ENCODE peak calls at places on chromosomes 1 and 21, in nine cellular contexts. One of them, this sample, is unnamed.

GRCh38 chr21:35414511-35415139 is 365.5 kb upstream of the RUNX1 start:
- DNase-seq in sigmoid colon: no peak
- DNase-seq in HepG2: no peak
- DNase-seq in stomach: no peak
- DNase-seq in SK-N-SH: no peak
- DNase-seq in K562: no peak
- DNase-seq in suprapubic skin: no peak
- DNase-seq in transverse colon: no peak
- DNase-seq in esophagus muscularis mucosa: no peak
- DNase-seq in this sample: no peak

GRCh38 chr21:27813750-27814149 is 846.9 kb upstream of the ADAMTS5 start:
- DNase-seq in HepG2: no peak
- DNase-seq in esophagus muscularis mucosa: no peak
- DNase-seq in SK-N-SH: no peak
- DNase-seq in sigmoid colon: peak
- DNase-seq in suprapubic skin: no peak
- DNase-seq in transverse colon: peak
- DNase-seq in stomach: no peak
- DNase-seq in K562: no peak
- DNase-seq in this sample: no peak

GRCh38 chr1:64898107-64898861 is 68.1 kb downstream of the JAK1 start:
- DNase-seq in HepG2: peak
- DNase-seq in sigmoid colon: peak
- DNase-seq in stomach: peak
- DNase-seq in K562: peak
- DNase-seq in suprapubic skin: peak
- DNase-seq in esophagus muscularis mucosa: peak
- DNase-seq in transverse colon: peak
- DNase-seq in SK-N-SH: no peak
- DNase-seq in this sample: no peak

GRCh38 chr1:42815938-42816599 is 853 bp upstream of the ERMAP start:
- DNase-seq in SK-N-SH: no peak
- DNase-seq in sigmoid colon: no peak
- DNase-seq in esophagus muscularis mucosa: no peak
- DNase-seq in HepG2: no peak
- DNase-seq in transverse colon: no peak
- DNase-seq in suprapubic skin: no peak
- DNase-seq in K562: no peak
- DNase-seq in stomach: no peak
- DNase-seq in this sample: no peak

GRCh38 chr1:17984510-17985085 is 123.0 kb upstream of the IGSF21 start:
- DNase-seq in K562: peak
- DNase-seq in stomach: peak
- DNase-seq in transverse colon: peak
- DNase-seq in esophagus muscularis mucosa: no peak
- DNase-seq in sigmoid colon: no peak
- DNase-seq in suprapubic skin: no peak
- DNase-seq in SK-N-SH: peak
- DNase-seq in HepG2: peak
- DNase-seq in this sample: no peak

GRCh38 chr1:86231076-86231475 is 74.5 kb upstream of the COL24A1 start:
- DNase-seq in K562: no peak
- DNase-seq in sigmoid colon: no peak
- DNase-seq in suprapubic skin: no peak
- DNase-seq in transverse colon: no peak
- DNase-seq in HepG2: no peak
- DNase-seq in SK-N-SH: no peak
- DNase-seq in esophagus muscularis mucosa: no peak
- DNase-seq in stomach: no peak
- DNase-seq in this sample: no peak

GRCh38 chr1:100730130-100730529 is 10.6 kb downstream of the VCAM1 start:
- DNase-seq in esophagus muscularis mucosa: no peak
- DNase-seq in suprapubic skin: no peak
- DNase-seq in K562: no peak
- DNase-seq in stomach: no peak
- DNase-seq in transverse colon: no peak
- DNase-seq in HepG2: no peak
- DNase-seq in SK-N-SH: no peak
- DNase-seq in sigmoid colon: no peak
- DNase-seq in this sample: no peak

GRCh38 chr1:147083919-147084272 is 88.4 kb downstream of the PRKAB2 start:
- DNase-seq in stomach: no peak
- DNase-seq in esophagus muscularis mucosa: no peak
- DNase-seq in sigmoid colon: no peak
- DNase-seq in SK-N-SH: peak
- DNase-seq in HepG2: no peak
- DNase-seq in transverse colon: no peak
- DNase-seq in suprapubic skin: no peak
- DNase-seq in K562: no peak
- DNase-seq in this sample: no peak

GRCh38 chr1:174769961-174770549 is 229.7 kb upstream of the CACYBP start:
- DNase-seq in HepG2: peak
- DNase-seq in sigmoid colon: no peak
- DNase-seq in SK-N-SH: peak
- DNase-seq in suprapubic skin: no peak
- DNase-seq in transverse colon: no peak
- DNase-seq in esophagus muscularis mucosa: no peak
- DNase-seq in K562: peak
- DNase-seq in stomach: no peak
- DNase-seq in this sample: no peak

GRCh38 chr1:93675931-93676330 is 5.7 kb downstream of the BCAR3 start:
- DNase-seq in suprapubic skin: no peak
- DNase-seq in esophagus muscularis mucosa: no peak
- DNase-seq in transverse colon: no peak
- DNase-seq in stomach: no peak
- DNase-seq in K562: no peak
- DNase-seq in HepG2: no peak
- DNase-seq in sigmoid colon: no peak
- DNase-seq in SK-N-SH: no peak
- DNase-seq in this sample: no peak

GRCh38 chr1:236829085-236829484 is 34.0 kb downstream of the MTR start:
- DNase-seq in stomach: no peak
- DNase-seq in SK-N-SH: no peak
- DNase-seq in sigmoid colon: no peak
- DNase-seq in suprapubic skin: no peak
- DNase-seq in HepG2: no peak
- DNase-seq in K562: no peak
- DNase-seq in esophagus muscularis mucosa: no peak
- DNase-seq in transverse colon: no peak
- DNase-seq in this sample: no peak

GRCh38 chr1:48657413-48657812 is 119.3 kb downstream of the BEND5 start:
- DNase-seq in SK-N-SH: no peak
- DNase-seq in esophagus muscularis mucosa: no peak
- DNase-seq in sigmoid colon: no peak
- DNase-seq in stomach: no peak
- DNase-seq in suprapubic skin: no peak
- DNase-seq in transverse colon: no peak
- DNase-seq in HepG2: no peak
- DNase-seq in K562: no peak
- DNase-seq in this sample: no peak

GRCh38 chr21:37710555-37711293 is 205.5 kb downstream of the KCNJ6 start:
- DNase-seq in HepG2: peak
- DNase-seq in K562: no peak
- DNase-seq in SK-N-SH: peak
- DNase-seq in sigmoid colon: no peak
- DNase-seq in stomach: no peak
- DNase-seq in transverse colon: no peak
- DNase-seq in suprapubic skin: no peak
- DNase-seq in esophagus muscularis mucosa: no peak
- DNase-seq in this sample: peak

GRCh38 chr1:48889088-48889487 is 112.4 kb upstream of the BEND5 start:
- DNase-seq in sigmoid colon: no peak
- DNase-seq in esophagus muscularis mucosa: no peak
- DNase-seq in suprapubic skin: no peak
- DNase-seq in stomach: no peak
- DNase-seq in HepG2: no peak
- DNase-seq in SK-N-SH: peak
- DNase-seq in K562: no peak
- DNase-seq in transverse colon: no peak
- DNase-seq in this sample: no peak

GRCh38 chr1:223700942-223701637 is 11.2 kb upstream of the CAPN2 start:
- DNase-seq in SK-N-SH: no peak
- DNase-seq in esophagus muscularis mucosa: no peak
- DNase-seq in transverse colon: no peak
- DNase-seq in K562: peak
- DNase-seq in HepG2: peak
- DNase-seq in sigmoid colon: no peak
- DNase-seq in stomach: no peak
- DNase-seq in suprapubic skin: no peak
- DNase-seq in this sample: peak
- TF ChIP-seq POLR2AphosphoS5 in SK-N-SH: peak
- TF ChIP-seq POLR2AphosphoS5 in esophagus muscularis mucosa: peak
- TF ChIP-seq POLR2AphosphoS5 in transverse colon: no peak
- TF ChIP-seq POLR2AphosphoS5 in K562: peak
- TF ChIP-seq POLR2AphosphoS5 in HepG2: no peak
- TF ChIP-seq POLR2AphosphoS5 in sigmoid colon: no peak
- TF ChIP-seq POLR2AphosphoS5 in stomach: peak
- TF ChIP-seq POLR2AphosphoS5 in suprapubic skin: no peak
- TF ChIP-seq POLR2AphosphoS5 in this sample: peak

GRCh38 chr21:43311303-43311817 is 115.6 kb downstream of the SIK1 start:
- DNase-seq in K562: no peak
- DNase-seq in sigmoid colon: no peak
- DNase-seq in transverse colon: peak
- DNase-seq in esophagus muscularis mucosa: no peak
- DNase-seq in HepG2: peak
- DNase-seq in SK-N-SH: no peak
- DNase-seq in suprapubic skin: no peak
- DNase-seq in stomach: peak
- DNase-seq in this sample: no peak
- TF ChIP-seq EP300 in K562: no peak
- TF ChIP-seq EP300 in sigmoid colon: no peak
- TF ChIP-seq EP300 in transverse colon: no peak
- TF ChIP-seq EP300 in esophagus muscularis mucosa: no peak
- TF ChIP-seq EP300 in HepG2: no peak
- TF ChIP-seq EP300 in SK-N-SH: no peak
- TF ChIP-seq EP300 in suprapubic skin: no peak
- TF ChIP-seq EP300 in stomach: no peak
- TF ChIP-seq EP300 in this sample: no peak

GRCh38 chr1:179293340-179294327 is at the start of gene SOAT1:
- DNase-seq in K562: peak
- DNase-seq in suprapubic skin: peak
- DNase-seq in HepG2: peak
- DNase-seq in sigmoid colon: peak
- DNase-seq in esophagus muscularis mucosa: peak
- DNase-seq in stomach: peak
- DNase-seq in transverse colon: peak
- DNase-seq in SK-N-SH: peak
- DNase-seq in this sample: peak

GRCh38 chr1:179298952-179299351 is 5.4 kb downstream of the SOAT1 start:
- DNase-seq in HepG2: no peak
- DNase-seq in stomach: no peak
- DNase-seq in suprapubic skin: no peak
- DNase-seq in K562: no peak
- DNase-seq in SK-N-SH: no peak
- DNase-seq in transverse colon: no peak
- DNase-seq in esophagus muscularis mucosa: no peak
- DNase-seq in sigmoid colon: no peak
- DNase-seq in this sample: no peak

GRCh38 chr1:179295356-179295755 is 1.8 kb downstream of the SOAT1 start:
- DNase-seq in suprapubic skin: no peak
- DNase-seq in transverse colon: no peak
- DNase-seq in esophagus muscularis mucosa: no peak
- DNase-seq in K562: no peak
- DNase-seq in HepG2: peak
- DNase-seq in stomach: no peak
- DNase-seq in sigmoid colon: no peak
- DNase-seq in SK-N-SH: no peak
- DNase-seq in this sample: no peak

GRCh38 chr1:179296831-179297377 is 3.3 kb downstream of the SOAT1 start:
- DNase-seq in sigmoid colon: no peak
- DNase-seq in stomach: no peak
- DNase-seq in K562: no peak
- DNase-seq in SK-N-SH: no peak
- DNase-seq in esophagus muscularis mucosa: no peak
- DNase-seq in HepG2: no peak
- DNase-seq in transverse colon: no peak
- DNase-seq in suprapubic skin: no peak
- DNase-seq in this sample: no peak

DNA sequence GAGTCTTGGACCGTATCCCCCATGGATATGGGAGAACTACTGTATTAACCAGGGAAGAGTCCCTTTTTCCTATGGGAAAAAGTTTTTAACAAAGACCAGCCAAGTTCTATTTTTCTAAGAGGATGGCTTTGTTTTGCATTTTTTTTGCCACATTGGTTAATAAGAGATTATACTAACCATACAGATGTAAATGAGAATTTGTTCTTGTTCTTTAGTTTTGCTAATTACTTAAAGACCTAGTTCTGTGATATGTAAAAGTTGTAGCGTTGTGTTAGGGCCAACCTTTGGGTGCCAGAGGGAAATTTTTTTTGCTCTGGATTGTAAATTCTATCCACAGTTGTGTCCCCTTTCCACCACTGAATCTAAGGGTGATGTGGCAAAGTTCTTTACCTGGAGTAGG is 2.8 kb downstream of the SOAT1 start:
- DNase-seq in HepG2: no peak
- DNase-seq in sigmoid colon: no peak
- DNase-seq in stomach: no peak
- DNase-seq in esophagus muscularis mucosa: no peak
- DNase-seq in SK-N-SH: no peak
- DNase-seq in K562: no peak
- DNase-seq in transverse colon: no peak
- DNase-seq in suprapubic skin: no peak
- DNase-seq in this sample: no peak
- TF ChIP-seq POLR2AphosphoS5 in HepG2: no peak
- TF ChIP-seq POLR2AphosphoS5 in sigmoid colon: no peak
- TF ChIP-seq POLR2AphosphoS5 in stomach: no peak
- TF ChIP-seq POLR2AphosphoS5 in esophagus muscularis mucosa: no peak
- TF ChIP-seq POLR2AphosphoS5 in SK-N-SH: no peak
- TF ChIP-seq POLR2AphosphoS5 in K562: no peak
- TF ChIP-seq POLR2AphosphoS5 in transverse colon: no peak
- TF ChIP-seq POLR2AphosphoS5 in suprapubic skin: no peak
- TF ChIP-seq POLR2AphosphoS5 in this sample: no peak

GRCh38 chr1:1268284-1268682 is 5.4 kb downstream of the UBE2J2 start:
- DNase-seq in sigmoid colon: no peak
- DNase-seq in transverse colon: no peak
- DNase-seq in SK-N-SH: no peak
- DNase-seq in K562: no peak
- DNase-seq in stomach: no peak
- DNase-seq in HepG2: no peak
- DNase-seq in esophagus muscularis mucosa: no peak
- DNase-seq in suprapubic skin: no peak
- DNase-seq in this sample: no peak

GRCh38 chr1:1272341-1273151 is 1.1 kb downstream of the UBE2J2 start:
- DNase-seq in SK-N-SH: no peak
- DNase-seq in sigmoid colon: no peak
- DNase-seq in HepG2: no peak
- DNase-seq in stomach: peak
- DNase-seq in transverse colon: peak
- DNase-seq in suprapubic skin: peak
- DNase-seq in K562: no peak
- DNase-seq in esophagus muscularis mucosa: no peak
- DNase-seq in this sample: peak

GRCh38 chr1:1273535-1274298 is at the start of gene UBE2J2:
- DNase-seq in HepG2: peak
- DNase-seq in K562: peak
- DNase-seq in sigmoid colon: peak
- DNase-seq in transverse colon: peak
- DNase-seq in esophagus muscularis mucosa: peak
- DNase-seq in suprapubic skin: peak
- DNase-seq in SK-N-SH: peak
- DNase-seq in stomach: peak
- DNase-seq in this sample: peak

GRCh38 chr1:1273152-1273534 is 511 bp downstream of the UBE2J2 start:
- DNase-seq in K562: no peak
- DNase-seq in SK-N-SH: no peak
- DNase-seq in transverse colon: no peak
- DNase-seq in suprapubic skin: peak
- DNase-seq in esophagus muscularis mucosa: no peak
- DNase-seq in stomach: no peak
- DNase-seq in sigmoid colon: no peak
- DNase-seq in HepG2: no peak
- DNase-seq in this sample: no peak

GRCh38 chr1:1270813-1271212 is 2.8 kb downstream of the UBE2J2 start:
- DNase-seq in HepG2: no peak
- DNase-seq in stomach: no peak
- DNase-seq in K562: no peak
- DNase-seq in suprapubic skin: no peak
- DNase-seq in sigmoid colon: no peak
- DNase-seq in transverse colon: no peak
- DNase-seq in esophagus muscularis mucosa: no peak
- DNase-seq in SK-N-SH: no peak
- DNase-seq in this sample: no peak
- TF ChIP-seq EP300 in HepG2: no peak
- TF ChIP-seq EP300 in stomach: no peak
- TF ChIP-seq EP300 in K562: no peak
- TF ChIP-seq EP300 in suprapubic skin: no peak
- TF ChIP-seq EP300 in sigmoid colon: no peak
- TF ChIP-seq EP300 in transverse colon: no peak
- TF ChIP-seq EP300 in esophagus muscularis mucosa: no peak
- TF ChIP-seq EP300 in SK-N-SH: no peak
- TF ChIP-seq EP300 in this sample: no peak

This sample was measured in upper lobe of left lung.